ENCODE peak calls at places on chromosomes 4 and X, in nine cellular contexts. One of them, this sample, is unnamed.

GRCh38 chr4:6989331-6989923 is 53.7 kb upstream of the TADA2B start:
- DNase-seq in choroid plexus epithelial cell: no peak
- DNase-seq in HL-60: peak; percentile 69
- DNase-seq in astrocyte of the spinal cord: no peak
- DNase-seq in lower lobe of right lung: no peak
- DNase-seq in tibial artery: no peak
- DNase-seq in foreskin fibroblast: no peak
- DNase-seq in heart right ventricle: no peak
- DNase-seq in brain microvascular endothelial cell: no peak
- DNase-seq in this sample: no peak

GRCh38 chr4:26467724-26468123 is 22.6 kb downstream of the CCKAR start:
- DNase-seq in choroid plexus epithelial cell: no peak
- DNase-seq in HL-60: no peak
- DNase-seq in astrocyte of the spinal cord: no peak
- DNase-seq in lower lobe of right lung: no peak
- DNase-seq in tibial artery: no peak
- DNase-seq in foreskin fibroblast: no peak
- DNase-seq in heart right ventricle: no peak
- DNase-seq in brain microvascular endothelial cell: no peak
- DNase-seq in this sample: no peak

GRCh38 chrX:40104649-40105015 is 6.9 kb upstream of the BCOR start:
- DNase-seq in choroid plexus epithelial cell: peak; percentile 56
- DNase-seq in HL-60: no peak
- DNase-seq in astrocyte of the spinal cord: no peak
- DNase-seq in lower lobe of right lung: peak; percentile 60
- DNase-seq in tibial artery: no peak
- DNase-seq in foreskin fibroblast: peak; percentile 77
- DNase-seq in heart right ventricle: peak; percentile 40
- DNase-seq in brain microvascular endothelial cell: no peak
- DNase-seq in this sample: no peak

GRCh38 chr4:111717916-111718315 is 427.3 kb upstream of the FAM241A start:
- DNase-seq in choroid plexus epithelial cell: no peak
- DNase-seq in HL-60: no peak
- DNase-seq in astrocyte of the spinal cord: peak; percentile 14
- DNase-seq in lower lobe of right lung: no peak
- DNase-seq in tibial artery: no peak
- DNase-seq in foreskin fibroblast: no peak
- DNase-seq in heart right ventricle: no peak
- DNase-seq in brain microvascular endothelial cell: no peak
- DNase-seq in this sample: no peak

GRCh38 chr4:72564184-72564583 is 4.8 kb downstream of the ADAMTS3 start:
- DNase-seq in choroid plexus epithelial cell: peak; percentile 24
- DNase-seq in HL-60: no peak
- DNase-seq in astrocyte of the spinal cord: no peak
- DNase-seq in lower lobe of right lung: no peak
- DNase-seq in tibial artery: peak; percentile 49
- DNase-seq in foreskin fibroblast: peak; percentile 92
- DNase-seq in heart right ventricle: no peak
- DNase-seq in brain microvascular endothelial cell: no peak
- DNase-seq in this sample: no peak

GRCh38 chr4:141654098-141654497 is 17.7 kb downstream of the IL15 start:
- DNase-seq in choroid plexus epithelial cell: peak; percentile 25
- DNase-seq in HL-60: no peak
- DNase-seq in astrocyte of the spinal cord: peak; percentile 25
- DNase-seq in lower lobe of right lung: peak; percentile 43
- DNase-seq in tibial artery: no peak
- DNase-seq in foreskin fibroblast: peak; percentile 41
- DNase-seq in heart right ventricle: peak; percentile 66
- DNase-seq in brain microvascular endothelial cell: no peak
- DNase-seq in this sample: no peak

GRCh38 chrX:152079768-152080167 is 58.6 kb downstream of the MAGEA10 start:
- DNase-seq in choroid plexus epithelial cell: no peak
- DNase-seq in HL-60: no peak
- DNase-seq in astrocyte of the spinal cord: no peak
- DNase-seq in lower lobe of right lung: no peak
- DNase-seq in tibial artery: no peak
- DNase-seq in foreskin fibroblast: no peak
- DNase-seq in heart right ventricle: no peak
- DNase-seq in brain microvascular endothelial cell: no peak
- DNase-seq in this sample: no peak

GRCh38 chr4:88908003-88908402 is 149.0 kb downstream of the FAM13A start:
- DNase-seq in choroid plexus epithelial cell: peak; percentile 4
- DNase-seq in HL-60: no peak
- DNase-seq in astrocyte of the spinal cord: peak; percentile 7
- DNase-seq in lower lobe of right lung: no peak
- DNase-seq in tibial artery: no peak
- DNase-seq in foreskin fibroblast: peak; percentile 44
- DNase-seq in heart right ventricle: no peak
- DNase-seq in brain microvascular endothelial cell: no peak
- DNase-seq in this sample: no peak

GRCh38 chrX:149491812-149492211 is 13.3 kb downstream of the IDS start:
- DNase-seq in choroid plexus epithelial cell: no peak
- DNase-seq in HL-60: no peak
- DNase-seq in astrocyte of the spinal cord: no peak
- DNase-seq in lower lobe of right lung: no peak
- DNase-seq in tibial artery: no peak
- DNase-seq in foreskin fibroblast: no peak
- DNase-seq in heart right ventricle: no peak
- DNase-seq in brain microvascular endothelial cell: no peak
- DNase-seq in this sample: no peak

GRCh38 chrX:17788956-17789562 is 51.8 kb downstream of the SCML1 start:
- DNase-seq in choroid plexus epithelial cell: no peak
- DNase-seq in HL-60: no peak
- DNase-seq in astrocyte of the spinal cord: no peak
- DNase-seq in lower lobe of right lung: no peak
- DNase-seq in tibial artery: no peak
- DNase-seq in foreskin fibroblast: peak; percentile 6
- DNase-seq in heart right ventricle: no peak
- DNase-seq in brain microvascular endothelial cell: no peak
- DNase-seq in this sample: no peak

GRCh38 chr4:24622435-24622834 is 38.1 kb upstream of the DHX15 start:
- DNase-seq in choroid plexus epithelial cell: no peak
- DNase-seq in HL-60: no peak
- DNase-seq in astrocyte of the spinal cord: no peak
- DNase-seq in lower lobe of right lung: no peak
- DNase-seq in tibial artery: no peak
- DNase-seq in foreskin fibroblast: no peak
- DNase-seq in heart right ventricle: no peak
- DNase-seq in brain microvascular endothelial cell: no peak
- DNase-seq in this sample: no peak

GRCh38 chr4:53459548-53459947 is 82.1 kb downstream of the FIP1L1 start:
- DNase-seq in choroid plexus epithelial cell: peak; percentile 71
- DNase-seq in HL-60: no peak
- DNase-seq in astrocyte of the spinal cord: peak; percentile 53
- DNase-seq in lower lobe of right lung: no peak
- DNase-seq in tibial artery: no peak
- DNase-seq in foreskin fibroblast: peak; percentile 46
- DNase-seq in heart right ventricle: no peak
- DNase-seq in brain microvascular endothelial cell: peak; percentile 48
- DNase-seq in this sample: no peak

GRCh38 chrX:12128017-12128416 is 10.3 kb upstream of the FRMPD4 start:
- DNase-seq in choroid plexus epithelial cell: no peak
- DNase-seq in HL-60: no peak
- DNase-seq in astrocyte of the spinal cord: no peak
- DNase-seq in lower lobe of right lung: no peak
- DNase-seq in tibial artery: no peak
- DNase-seq in foreskin fibroblast: no peak
- DNase-seq in heart right ventricle: no peak
- DNase-seq in brain microvascular endothelial cell: no peak
- DNase-seq in this sample: no peak

GRCh38 chrX:107576841-107577240 is 51.5 kb upstream of the PRPS1 start:
- DNase-seq in choroid plexus epithelial cell: no peak
- DNase-seq in HL-60: no peak
- DNase-seq in astrocyte of the spinal cord: no peak
- DNase-seq in lower lobe of right lung: no peak
- DNase-seq in tibial artery: no peak
- DNase-seq in foreskin fibroblast: no peak
- DNase-seq in heart right ventricle: no peak
- DNase-seq in brain microvascular endothelial cell: no peak
- DNase-seq in this sample: no peak

GRCh38 chr4:89939994-89940393 is 45.3 kb downstream of the MMRN1 start:
- DNase-seq in choroid plexus epithelial cell: peak; percentile 66
- DNase-seq in HL-60: no peak
- DNase-seq in astrocyte of the spinal cord: peak; percentile 60
- DNase-seq in lower lobe of right lung: no peak
- DNase-seq in tibial artery: no peak
- DNase-seq in foreskin fibroblast: no peak
- DNase-seq in heart right ventricle: peak; percentile 25
- DNase-seq in brain microvascular endothelial cell: no peak
- DNase-seq in this sample: no peak

GRCh38 chr4:168569066-168569908 is 72.4 kb downstream of the PALLD start:
- DNase-seq in choroid plexus epithelial cell: peak; percentile 68
- DNase-seq in HL-60: no peak
- DNase-seq in astrocyte of the spinal cord: no peak
- DNase-seq in lower lobe of right lung: no peak
- DNase-seq in tibial artery: no peak
- DNase-seq in foreskin fibroblast: peak; percentile 70
- DNase-seq in heart right ventricle: peak; percentile 74
- DNase-seq in brain microvascular endothelial cell: no peak
- DNase-seq in this sample: no peak

GRCh38 chrX:116317409-116317808 is 119.0 kb upstream of the SLC6A14 start:
- DNase-seq in choroid plexus epithelial cell: peak; percentile 81
- DNase-seq in HL-60: no peak
- DNase-seq in astrocyte of the spinal cord: peak; percentile 55
- DNase-seq in lower lobe of right lung: peak; percentile 59
- DNase-seq in tibial artery: no peak
- DNase-seq in foreskin fibroblast: peak; percentile 17
- DNase-seq in heart right ventricle: peak; percentile 4
- DNase-seq in brain microvascular endothelial cell: peak; percentile 27
- DNase-seq in this sample: no peak

DNA sequence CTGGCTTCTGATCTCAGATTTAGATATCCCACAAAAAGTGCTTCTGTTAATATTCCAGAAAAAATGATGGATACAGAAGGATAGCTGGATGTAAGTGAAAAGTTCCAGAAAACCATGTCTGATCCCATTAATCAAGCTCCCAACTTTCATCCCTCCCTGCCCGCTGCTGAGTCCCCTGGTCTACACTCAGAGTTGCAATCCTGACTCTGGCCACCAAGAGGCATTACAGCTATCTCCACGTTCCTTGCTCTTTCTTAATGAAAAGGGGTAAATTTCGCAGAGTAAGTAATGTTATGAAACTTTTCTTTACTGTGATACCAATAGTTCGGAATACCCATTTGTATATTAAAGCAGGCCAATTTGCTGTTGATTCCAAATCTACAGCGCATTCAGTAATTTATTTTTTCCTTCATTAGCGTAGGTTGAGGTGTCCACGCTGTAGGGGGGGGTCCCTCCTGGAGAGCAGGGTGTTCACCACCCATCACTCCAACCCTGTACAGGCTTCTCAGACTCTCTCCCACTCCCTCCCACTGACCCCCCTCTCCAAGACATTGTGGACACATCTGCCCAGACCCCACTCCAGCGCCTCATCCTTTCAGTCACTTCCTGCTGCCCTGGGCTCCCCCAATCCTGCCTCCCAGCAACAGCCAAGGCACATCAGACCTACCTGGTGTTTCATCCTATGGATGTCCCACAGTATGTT is 55.1 kb downstream of the RAB40A start:
- DNase-seq in choroid plexus epithelial cell: peak; percentile 72
- DNase-seq in HL-60: peak; percentile 23
- DNase-seq in astrocyte of the spinal cord: peak; percentile 52
- DNase-seq in lower lobe of right lung: no peak
- DNase-seq in tibial artery: no peak
- DNase-seq in foreskin fibroblast: peak; percentile 70
- DNase-seq in heart right ventricle: peak; percentile 4
- DNase-seq in brain microvascular endothelial cell: peak; percentile 25
- DNase-seq in this sample: no peak
- TF ChIP-seq CTCF in choroid plexus epithelial cell: peak; percentile 63
- TF ChIP-seq CTCF in HL-60: peak; percentile 4
- TF ChIP-seq CTCF in astrocyte of the spinal cord: peak; percentile 51
- TF ChIP-seq CTCF in lower lobe of right lung: peak; percentile 9
- TF ChIP-seq CTCF in tibial artery: peak; percentile 26
- TF ChIP-seq CTCF in foreskin fibroblast: peak; percentile 30
- TF ChIP-seq CTCF in heart right ventricle: no peak
- TF ChIP-seq CTCF in brain microvascular endothelial cell: peak; percentile 70
- TF ChIP-seq CTCF in this sample: peak; percentile 48

GRCh38 chrX:15173411-15173810 is 96.5 kb downstream of the ASB9 start:
- DNase-seq in choroid plexus epithelial cell: no peak
- DNase-seq in HL-60: no peak
- DNase-seq in astrocyte of the spinal cord: no peak
- DNase-seq in lower lobe of right lung: no peak
- DNase-seq in tibial artery: no peak
- DNase-seq in foreskin fibroblast: no peak
- DNase-seq in heart right ventricle: no peak
- DNase-seq in brain microvascular endothelial cell: no peak
- DNase-seq in this sample: no peak
- H3K4me3 ChIP-seq in choroid plexus epithelial cell: no peak overlapping the region
- H3K4me3 ChIP-seq in HL-60: no peak overlapping the region
- H3K4me3 ChIP-seq in astrocyte of the spinal cord: no peak overlapping the region
- H3K4me3 ChIP-seq in lower lobe of right lung: no peak overlapping the region
- H3K4me3 ChIP-seq in tibial artery: no peak overlapping the region
- H3K4me3 ChIP-seq in foreskin fibroblast: no peak overlapping the region
- H3K4me3 ChIP-seq in heart right ventricle: no peak overlapping the region
- H3K4me3 ChIP-seq in brain microvascular endothelial cell: no peak overlapping the region
- H3K4me3 ChIP-seq in this sample: no peak overlapping the region

GRCh38 chrX:69117876-69118526 is 47.3 kb downstream of the PJA1 start:
- DNase-seq in choroid plexus epithelial cell: no peak
- DNase-seq in HL-60: no peak
- DNase-seq in astrocyte of the spinal cord: no peak
- DNase-seq in lower lobe of right lung: no peak
- DNase-seq in tibial artery: no peak
- DNase-seq in foreskin fibroblast: no peak
- DNase-seq in heart right ventricle: no peak
- DNase-seq in brain microvascular endothelial cell: no peak
- DNase-seq in this sample: no peak

GRCh38 chrX:69109706-69110635 is 55.3 kb downstream of the PJA1 start:
- DNase-seq in choroid plexus epithelial cell: peak; percentile 45
- DNase-seq in HL-60: no peak
- DNase-seq in astrocyte of the spinal cord: peak; percentile 29
- DNase-seq in lower lobe of right lung: no peak
- DNase-seq in tibial artery: no peak
- DNase-seq in foreskin fibroblast: peak; percentile 23
- DNase-seq in heart right ventricle: no peak
- DNase-seq in brain microvascular endothelial cell: peak; percentile 3
- DNase-seq in this sample: no peak

GRCh38 chrX:69116077-69116476 is 49.2 kb downstream of the PJA1 start:
- DNase-seq in choroid plexus epithelial cell: no peak
- DNase-seq in HL-60: no peak
- DNase-seq in astrocyte of the spinal cord: no peak
- DNase-seq in lower lobe of right lung: no peak
- DNase-seq in tibial artery: no peak
- DNase-seq in foreskin fibroblast: no peak
- DNase-seq in heart right ventricle: no peak
- DNase-seq in brain microvascular endothelial cell: no peak
- DNase-seq in this sample: no peak

GRCh38 chrX:69109036-69109663 is 56.1 kb downstream of the PJA1 start:
- DNase-seq in choroid plexus epithelial cell: no peak
- DNase-seq in HL-60: no peak
- DNase-seq in astrocyte of the spinal cord: no peak
- DNase-seq in lower lobe of right lung: no peak
- DNase-seq in tibial artery: no peak
- DNase-seq in foreskin fibroblast: no peak
- DNase-seq in heart right ventricle: no peak
- DNase-seq in brain microvascular endothelial cell: no peak
- DNase-seq in this sample: no peak

GRCh38 chrX:69113723-69114122 is 51.5 kb downstream of the PJA1 start:
- DNase-seq in choroid plexus epithelial cell: no peak
- DNase-seq in HL-60: no peak
- DNase-seq in astrocyte of the spinal cord: no peak
- DNase-seq in lower lobe of right lung: no peak
- DNase-seq in tibial artery: no peak
- DNase-seq in foreskin fibroblast: no peak
- DNase-seq in heart right ventricle: no peak
- DNase-seq in brain microvascular endothelial cell: no peak
- DNase-seq in this sample: no peak
- TF ChIP-seq CTCF in choroid plexus epithelial cell: no peak
- TF ChIP-seq CTCF in HL-60: no peak
- TF ChIP-seq CTCF in astrocyte of the spinal cord: no peak
- TF ChIP-seq CTCF in lower lobe of right lung: no peak
- TF ChIP-seq CTCF in tibial artery: no peak
- TF ChIP-seq CTCF in foreskin fibroblast: no peak
- TF ChIP-seq CTCF in heart right ventricle: no peak
- TF ChIP-seq CTCF in brain microvascular endothelial cell: no peak
- TF ChIP-seq CTCF in this sample: no peak

GRCh38 chr4:92090887-92091286 is 212.9 kb upstream of the GRID2 start:
- DNase-seq in choroid plexus epithelial cell: no peak
- DNase-seq in HL-60: no peak
- DNase-seq in astrocyte of the spinal cord: no peak
- DNase-seq in lower lobe of right lung: no peak
- DNase-seq in tibial artery: no peak
- DNase-seq in foreskin fibroblast: no peak
- DNase-seq in heart right ventricle: no peak
- DNase-seq in brain microvascular endothelial cell: no peak
- DNase-seq in this sample: no peak
- H3K4me3 ChIP-seq in choroid plexus epithelial cell: no peak overlapping the region
- H3K4me3 ChIP-seq in HL-60: no peak overlapping the region
- H3K4me3 ChIP-seq in astrocyte of the spinal cord: no peak overlapping the region
- H3K4me3 ChIP-seq in lower lobe of right lung: no peak overlapping the region
- H3K4me3 ChIP-seq in tibial artery: no peak overlapping the region
- H3K4me3 ChIP-seq in foreskin fibroblast: no peak overlapping the region
- H3K4me3 ChIP-seq in heart right ventricle: no peak overlapping the region
- H3K4me3 ChIP-seq in brain microvascular endothelial cell: no peak overlapping the region
- H3K4me3 ChIP-seq in this sample: no peak overlapping the region

This sample was measured in GM12864.